ENCODE peak calls at places on chromosomes 3 and 15, in ten cellular contexts. J is GM06990, I is WTC11, L is cardiac fibroblast, B is tibial nerve, F is type B pancreatic cell, A is heart right ventricle, M is RWPE1, Q is AG04449, Y is foreskin fibroblast. T is an unnamed sample.
A peak's percentile ranks its signal among the peaks of the same experiment; 100 is the strongest.

GRCh38 chr15:92809880-92810361 is 90.2 kb upstream of the CHD2 start:
- DNase-seq in J (peak; percentile 46), I (no peak), L (peak; percentile 60), B (peak; percentile 50), F (no peak), A (no peak), M (no peak), Q (no peak), Y (peak; percentile 61), T (no peak)

GRCh38 chr3:190173426-190173825 is 52.7 kb upstream of the P3H2 start:
- DNase-seq in J (no peak), I (no peak), L (peak; percentile 17), B (no peak), F (no peak), A (no peak), M (no peak), Q (no peak), Y (peak; percentile 50), T (no peak)

GRCh38 chr3:31710123-31710841 is 177.6 kb downstream of the STT3B start:
- DNase-seq in J (no peak), I (no peak), L (no peak), B (no peak), F (no peak), A (no peak), M (no peak), Q (no peak), Y (peak; percentile 28), T (no peak)

GRCh38 chr3:148329481-148330220 is 368.1 kb upstream of the AGTR1 start:
- DNase-seq in J (no peak), I (no peak), L (no peak), B (no peak), F (no peak), A (no peak), M (no peak), Q (no peak), Y (peak; percentile 16), T (no peak)

GRCh38 chr3:149705416-149705815 is 46.9 kb downstream of the COMMD2 start:
- DNase-seq in J (no peak), I (no peak), L (no peak), B (no peak), F (no peak), A (no peak), M (no peak), Q (no peak), Y (peak; percentile 37), T (no peak)

GRCh38 chr3:157810924-157811718 is 295.1 kb downstream of the SHOX2 start:
- DNase-seq in J (no peak), I (no peak), L (no peak), B (no peak), F (no peak), A (no peak), M (no peak), Q (no peak), Y (no peak), T (no peak)

GRCh38 chr3:25441234-25441856 is 13.3 kb downstream of the RARB start:
- DNase-seq in J (no peak), I (peak; percentile 68), L (no peak), B (no peak), F (no peak), A (no peak), M (no peak), Q (no peak), Y (no peak), T (no peak)

GRCh38 chr3:79726795-79727194 is 41.0 kb downstream of the ROBO1 start:
- DNase-seq in J (no peak), I (no peak), L (no peak), B (no peak), F (no peak), A (no peak), M (no peak), Q (no peak), Y (no peak), T (no peak)

GRCh38 chr3:44555753-44556152 is 760 bp downstream of the ZKSCAN7 start:
- DNase-seq in J (no peak), I (no peak), L (peak; percentile 3), B (no peak), F (no peak), A (no peak), M (no peak), Q (no peak), Y (peak; percentile 26), T (no peak)

GRCh38 chr3:42674151-42674550 is 11.2 kb upstream of the KLHL40 start:
- DNase-seq in J (no peak), I (no peak), L (no peak), B (no peak), F (no peak), A (no peak), M (no peak), Q (no peak), Y (peak; percentile 40), T (no peak)

GRCh38 chr3:128853826-128854225 is 25.6 kb upstream of the ACAD9 start:
- DNase-seq in J (no peak), I (no peak), L (no peak), B (no peak), F (no peak), A (no peak), M (no peak), Q (no peak), Y (no peak), T (no peak)

GRCh38 chr3:46905661-46906451 is 28.3 kb downstream of the PTH1R start:
- DNase-seq in J (no peak), I (no peak), L (no peak), B (no peak), F (no peak), A (no peak), M (no peak), Q (no peak), Y (no peak), T (no peak)

GRCh38 chr3:147015334-147015733 is 391.0 kb downstream of the ZIC4 start:
- DNase-seq in J (no peak), I (peak; percentile 9), L (no peak), B (no peak), F (no peak), A (no peak), M (no peak), Q (no peak), Y (no peak), T (no peak)

GRCh38 chr15:69132935-69133861 is 27.2 kb upstream of the GLCE start:
- DNase-seq in J (no peak), I (no peak), L (peak; percentile 12), B (no peak), F (no peak), A (no peak), M (no peak), Q (no peak), Y (no peak), T (no peak)
- TF ChIP-seq CTCF in J (no peak), I (no peak), L (no peak), B (no peak), F (no peak), A (no peak), M (no peak), Q (no peak), Y (no peak), T (no peak)

GRCh38 chr15:53665930-53666329 is 93.5 kb downstream of the WDR72 start:
- DNase-seq in J (no peak), I (no peak), L (no peak), B (no peak), F (no peak), A (no peak), M (no peak), Q (no peak), Y (no peak), T (no peak)
- TF ChIP-seq CTCF in J (no peak), I (no peak), L (no peak), B (no peak), F (peak; percentile 49), A (no peak), M (no peak), Q (no peak), Y (no peak), T (no peak)

DNA sequence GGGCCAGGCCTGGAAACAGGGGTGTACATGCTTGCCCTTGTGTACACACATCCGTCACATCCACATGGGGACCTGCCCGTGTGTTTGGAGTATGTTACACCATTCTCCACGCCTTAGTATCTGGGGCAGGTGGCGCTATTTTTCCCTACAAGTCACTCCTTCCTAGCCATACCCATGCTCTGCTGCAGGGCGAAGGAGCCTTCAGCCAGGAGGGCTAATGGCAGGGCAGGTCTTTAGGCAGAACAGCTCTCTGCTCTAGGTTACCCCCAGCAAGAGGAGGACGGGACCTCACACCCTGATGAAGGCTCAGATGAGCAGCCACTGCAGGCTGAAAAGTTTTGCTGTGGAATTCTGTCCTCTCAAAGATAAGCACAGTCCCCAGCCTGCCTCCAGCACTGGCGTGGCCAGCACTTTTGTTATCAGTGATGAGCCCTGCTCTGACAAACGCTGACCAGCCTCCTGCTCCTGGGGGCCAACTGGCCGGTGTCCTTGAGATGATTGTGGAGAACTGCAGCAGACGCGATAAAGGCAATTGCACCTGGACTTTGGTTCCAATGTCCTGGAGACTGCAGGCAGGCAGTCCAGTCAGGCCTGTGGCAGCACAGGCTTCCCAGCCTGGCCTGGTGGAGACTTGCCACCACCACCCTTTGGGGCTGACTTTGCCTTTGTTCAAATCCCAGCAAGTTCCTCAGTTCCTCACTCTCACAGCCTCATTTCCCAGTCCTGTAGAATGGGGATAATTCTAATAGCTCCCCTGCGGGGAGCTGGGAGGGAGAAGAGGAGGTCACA is 19.8 kb upstream of the PIGZ start:
- DNase-seq in J (no peak), I (peak; percentile 59), L (no peak), B (no peak), F (no peak), A (no peak), M (no peak), Q (no peak), Y (peak; percentile 30), T (no peak)
- TF ChIP-seq CTCF in J (peak; percentile 33), I (no peak), L (no peak), B (no peak), F (no peak), A (no peak), M (no peak), Q (no peak), Y (no peak), T (no peak)

GRCh38 chr3:87898971-87899370 is 159.8 kb downstream of the CGGBP1 start:
- DNase-seq in J (no peak), I (no peak), L (no peak), B (no peak), F (no peak), A (no peak), M (no peak), Q (no peak), Y (no peak), T (no peak)

GRCh38 chr3:87901141-87901540 is 157.7 kb downstream of the CGGBP1 start:
- DNase-seq in J (no peak), I (no peak), L (no peak), B (no peak), F (no peak), A (no peak), M (no peak), Q (no peak), Y (no peak), T (no peak)

GRCh38 chr3:87900061-87900460 is 158.7 kb downstream of the CGGBP1 start:
- DNase-seq in J (no peak), I (no peak), L (no peak), B (no peak), F (no peak), A (no peak), M (no peak), Q (no peak), Y (no peak), T (no peak)

DNA sequence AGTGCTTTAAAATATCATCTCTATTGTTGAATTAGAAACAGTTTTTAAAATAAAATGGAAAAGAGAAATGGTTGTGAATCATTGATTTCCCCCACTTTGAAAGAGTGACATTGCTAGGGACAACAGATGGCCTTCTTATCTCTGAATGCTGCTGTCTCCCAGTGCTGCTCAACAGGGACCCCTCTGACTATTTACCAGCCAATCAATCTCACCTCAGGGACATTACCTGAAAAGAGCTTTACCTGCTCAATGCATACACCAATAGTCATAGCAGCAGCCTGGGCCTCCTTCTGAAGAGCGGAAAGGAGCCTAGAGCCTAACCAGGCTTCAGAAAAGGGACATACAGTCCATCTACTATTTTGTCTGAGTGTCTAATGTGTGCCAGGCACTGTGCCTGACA is 162.8 kb downstream of the CGGBP1 start:
- DNase-seq in J (no peak), I (no peak), L (no peak), B (no peak), F (no peak), A (no peak), M (no peak), Q (no peak), Y (no peak), T (no peak)
- TF ChIP-seq CTCF in J (no peak), I (no peak), L (no peak), B (no peak), F (no peak), A (no peak), M (no peak), Q (no peak), Y (no peak), T (no peak)

T was measured in glutamatergic neuron.